ENCODE peak calls at places on chromosomes 2 and 18, in six cellular contexts. One of them, this sample, is unnamed.

GRCh38 chr2:95390881-95391321 is 11.6 kb upstream of the FAHD2A start:
- DNase-seq in iris pigment epithelial cell: no peak
- DNase-seq in RPMI7951: no peak
- DNase-seq in naive thymus-derived CD4-positive, alpha-beta T cell: no peak
- DNase-seq in dorsolateral prefrontal cortex: no peak
- DNase-seq in AG10803: no peak
- DNase-seq in this sample: no peak

GRCh38 chr2:226074391-226074790 is 674.9 kb downstream of the NYAP2 start:
- DNase-seq in naive thymus-derived CD4-positive, alpha-beta T cell: no peak
- DNase-seq in AG10803: no peak
- DNase-seq in iris pigment epithelial cell: no peak
- DNase-seq in dorsolateral prefrontal cortex: no peak
- DNase-seq in RPMI7951: no peak
- DNase-seq in this sample: no peak

GRCh38 chr2:4258563-4258962 is 555.2 kb downstream of the DCDC2C start:
- DNase-seq in AG10803: no peak
- DNase-seq in naive thymus-derived CD4-positive, alpha-beta T cell: no peak
- DNase-seq in dorsolateral prefrontal cortex: no peak
- DNase-seq in RPMI7951: no peak
- DNase-seq in iris pigment epithelial cell: peak
- DNase-seq in this sample: no peak

GRCh38 chr2:50402654-50402960 is 629.3 kb downstream of the NRXN1 start:
- DNase-seq in AG10803: no peak
- DNase-seq in naive thymus-derived CD4-positive, alpha-beta T cell: no peak
- DNase-seq in dorsolateral prefrontal cortex: no peak
- DNase-seq in iris pigment epithelial cell: no peak
- DNase-seq in RPMI7951: no peak
- DNase-seq in this sample: no peak

GRCh38 chr2:232473467-232473890 is 14.2 kb downstream of the ECEL1 start:
- DNase-seq in AG10803: no peak
- DNase-seq in naive thymus-derived CD4-positive, alpha-beta T cell: no peak
- DNase-seq in iris pigment epithelial cell: no peak
- DNase-seq in RPMI7951: peak
- DNase-seq in dorsolateral prefrontal cortex: peak
- DNase-seq in this sample: no peak

GRCh38 chr2:152730591-152731333 is 12.3 kb downstream of the ARL6IP6 start:
- DNase-seq in AG10803: peak
- DNase-seq in RPMI7951: peak
- DNase-seq in naive thymus-derived CD4-positive, alpha-beta T cell: no peak
- DNase-seq in dorsolateral prefrontal cortex: no peak
- DNase-seq in iris pigment epithelial cell: peak
- DNase-seq in this sample: no peak

GRCh38 chr2:36427790-36428243 is 72.2 kb downstream of the CRIM1 start:
- DNase-seq in naive thymus-derived CD4-positive, alpha-beta T cell: no peak
- DNase-seq in AG10803: no peak
- DNase-seq in iris pigment epithelial cell: peak
- DNase-seq in dorsolateral prefrontal cortex: no peak
- DNase-seq in RPMI7951: no peak
- DNase-seq in this sample: peak

GRCh38 chr2:212098966-212099365 is 439.6 kb downstream of the ERBB4 start:
- DNase-seq in iris pigment epithelial cell: no peak
- DNase-seq in AG10803: no peak
- DNase-seq in naive thymus-derived CD4-positive, alpha-beta T cell: no peak
- DNase-seq in dorsolateral prefrontal cortex: no peak
- DNase-seq in RPMI7951: no peak
- DNase-seq in this sample: no peak

GRCh38 chr2:200077838-200078237 is 122.5 kb downstream of the MAIP1 start:
- DNase-seq in dorsolateral prefrontal cortex: no peak
- DNase-seq in RPMI7951: peak
- DNase-seq in iris pigment epithelial cell: peak
- DNase-seq in naive thymus-derived CD4-positive, alpha-beta T cell: no peak
- DNase-seq in AG10803: no peak
- DNase-seq in this sample: no peak

GRCh38 chr2:238108423-238109201 is 8.5 kb downstream of the ESPNL start:
- DNase-seq in naive thymus-derived CD4-positive, alpha-beta T cell: no peak
- DNase-seq in RPMI7951: no peak
- DNase-seq in iris pigment epithelial cell: no peak
- DNase-seq in AG10803: no peak
- DNase-seq in dorsolateral prefrontal cortex: peak
- DNase-seq in this sample: no peak

GRCh38 chr18:24975499-24975898 is 376.5 kb downstream of the ZNF521 start:
- DNase-seq in RPMI7951: no peak
- DNase-seq in naive thymus-derived CD4-positive, alpha-beta T cell: no peak
- DNase-seq in dorsolateral prefrontal cortex: no peak
- DNase-seq in iris pigment epithelial cell: no peak
- DNase-seq in AG10803: no peak
- DNase-seq in this sample: no peak

GRCh38 chr2:172106128-172106961 is 3.6 kb upstream of the DLX2 start:
- DNase-seq in naive thymus-derived CD4-positive, alpha-beta T cell: no peak
- DNase-seq in iris pigment epithelial cell: no peak
- DNase-seq in dorsolateral prefrontal cortex: no peak
- DNase-seq in RPMI7951: peak
- DNase-seq in AG10803: peak
- DNase-seq in this sample: peak

GRCh38 chr2:46127176-46127575 is 170.0 kb upstream of the EPAS1 start:
- DNase-seq in iris pigment epithelial cell: no peak
- DNase-seq in RPMI7951: no peak
- DNase-seq in AG10803: no peak
- DNase-seq in naive thymus-derived CD4-positive, alpha-beta T cell: no peak
- DNase-seq in dorsolateral prefrontal cortex: no peak
- DNase-seq in this sample: no peak

GRCh38 chr2:63399171-63399570 is 189.1 kb downstream of the WDPCP start:
- DNase-seq in iris pigment epithelial cell: no peak
- DNase-seq in dorsolateral prefrontal cortex: no peak
- DNase-seq in RPMI7951: no peak
- DNase-seq in AG10803: no peak
- DNase-seq in naive thymus-derived CD4-positive, alpha-beta T cell: no peak
- DNase-seq in this sample: no peak

GRCh38 chr18:58490238-58490637 is 138.7 kb downstream of the ALPK2 start:
- DNase-seq in iris pigment epithelial cell: no peak
- DNase-seq in RPMI7951: no peak
- DNase-seq in AG10803: no peak
- DNase-seq in naive thymus-derived CD4-positive, alpha-beta T cell: no peak
- DNase-seq in dorsolateral prefrontal cortex: no peak
- DNase-seq in this sample: no peak

GRCh38 chr2:172288603-172289002 is 138.8 kb upstream of the ITGA6 start:
- DNase-seq in AG10803: no peak
- DNase-seq in RPMI7951: peak
- DNase-seq in naive thymus-derived CD4-positive, alpha-beta T cell: no peak
- DNase-seq in dorsolateral prefrontal cortex: no peak
- DNase-seq in iris pigment epithelial cell: no peak
- DNase-seq in this sample: no peak

This sample was measured in HuH-7.5.